ENCODE peak calls at places on chromosomes 16 and 17, in six cellular contexts. X, N, K, A, P and Z are unnamed samples.

GRCh38 chr16:57091990-57092785 is at the start of gene CPNE2:
- DNase-seq in X (peak; percentile 34), N (peak; percentile 72), K (peak; percentile 70), A (peak; percentile 45), P (peak; percentile 45), Z (peak; percentile 48)

GRCh38 chr16:4661661-4662060 is 31.7 kb upstream of the NUDT16L1 start:
- DNase-seq in X (no peak), N (no peak), K (no peak), A (no peak), P (no peak), Z (no peak)

GRCh38 chr17:56305017-56305416 is 151.7 kb downstream of the ANKFN1 start:
- DNase-seq in X (no peak), N (no peak), K (no peak), A (no peak), P (no peak), Z (no peak)

GRCh38 chr16:424033-424622 is 1.3 kb upstream of the RAB11FIP3 start:
- DNase-seq in X (peak; percentile 94), N (no peak), K (peak; percentile 89), A (no peak), P (no peak), Z (no peak)

GRCh38 chr17:68178831-68179230 is 69.0 kb upstream of the AMZ2 start:
- DNase-seq in X (no peak), N (no peak), K (no peak), A (no peak), P (no peak), Z (no peak)

GRCh38 chr17:2151634-2152033 is 96.7 kb downstream of the HIC1 start:
- DNase-seq in X (peak; percentile 34), N (no peak), K (no peak), A (no peak), P (no peak), Z (peak; percentile 71)

GRCh38 chr16:3608069-3608468 is 3.3 kb downstream of the SLX4 start:
- DNase-seq in X (no peak), N (no peak), K (no peak), A (no peak), P (no peak), Z (no peak)

GRCh38 chr17:16406742-16407674 is 8.4 kb upstream of the TRPV2 start:
- DNase-seq in X (no peak), N (peak; percentile 88), K (peak; percentile 37), A (peak; percentile 96), P (peak; percentile 61), Z (no peak)

GRCh38 chr17:45425125-45425983 is 7.3 kb downstream of the ARHGAP27 start:
- DNase-seq in X (peak; percentile 74), N (peak; percentile 82), K (peak; percentile 84), A (peak; percentile 98), P (no peak), Z (peak; percentile 94)

GRCh38 chr17:68302066-68302564 is 10.8 kb downstream of the ARSG start:
- DNase-seq in X (peak; percentile 42), N (no peak), K (no peak), A (no peak), P (no peak), Z (peak; percentile 25)

GRCh38 chr16:11499295-11500089 is 87.2 kb downstream of the LITAF start:
- DNase-seq in X (no peak), N (peak; percentile 52), K (no peak), A (no peak), P (no peak), Z (no peak)

GRCh38 chr16:1772362-1772907 is at the start of gene EME2:
- DNase-seq in X (peak; percentile 33), N (no peak), K (peak; percentile 56), A (no peak), P (peak; percentile 14), Z (no peak)

GRCh38 chr16:87620201-87620495 is 17.8 kb downstream of the JPH3 start:
- DNase-seq in X (no peak), N (no peak), K (no peak), A (peak; percentile 46), P (no peak), Z (no peak)

GRCh38 chr17:35257080-35257701 is 14.3 kb downstream of the SLFN5 start:
- DNase-seq in X (peak; percentile 41), N (no peak), K (no peak), A (no peak), P (no peak), Z (no peak)

GRCh38 chr17:1485748-1486376 is 6.6 kb downstream of the MYO1C start:
- DNase-seq in X (peak; percentile 60), N (peak; percentile 65), K (peak; percentile 86), A (peak; percentile 65), P (no peak), Z (peak; percentile 79)

GRCh38 chr16:55239723-55240122 is 84.3 kb upstream of the IRX6 start:
- DNase-seq in X (no peak), N (no peak), K (no peak), A (no peak), P (no peak), Z (no peak)

GRCh38 chr17:49312722-49313121 is 49.3 kb downstream of the ZNF652 start:
- DNase-seq in X (no peak), N (no peak), K (no peak), A (no peak), P (no peak), Z (no peak)

GRCh38 chr16:10858203-10858602 is 18.8 kb upstream of the CIITA start:
- DNase-seq in X (no peak), N (no peak), K (no peak), A (no peak), P (no peak), Z (no peak)

GRCh38 chr16:4091638-4092037 is 24.6 kb downstream of the ADCY9 start:
- DNase-seq in X (no peak), N (no peak), K (no peak), A (no peak), P (no peak), Z (no peak)

GRCh38 chr16:282491-282890 is 473 bp upstream of the PDIA2 start:
- DNase-seq in X (no peak), N (no peak), K (no peak), A (no peak), P (no peak), Z (no peak)

GRCh38 chr16:50501986-50502615 is 46.1 kb upstream of the NKD1 start:
- DNase-seq in X (no peak), N (no peak), K (no peak), A (no peak), P (no peak), Z (no peak)

GRCh38 chr17:50684288-50684611 is 23.5 kb downstream of the ANKRD40 start:
- DNase-seq in X (no peak), N (no peak), K (no peak), A (no peak), P (no peak), Z (no peak)

GRCh38 chr17:50682441-50682840 is 25.3 kb downstream of the ANKRD40 start:
- DNase-seq in X (no peak), N (no peak), K (no peak), A (no peak), P (no peak), Z (no peak)

GRCh38 chr17:50684612-50685333 is 22.9 kb downstream of the ANKRD40 start:
- DNase-seq in X (no peak), N (no peak), K (no peak), A (no peak), P (no peak), Z (peak; percentile 17)

GRCh38 chr17:50682938-50683337 is 24.8 kb downstream of the ANKRD40 start:
- DNase-seq in X (no peak), N (no peak), K (no peak), A (no peak), P (no peak), Z (no peak)

GRCh38 chr17:50683434-50684287 is 24.1 kb downstream of the ANKRD40 start:
- DNase-seq in X (no peak), N (no peak), K (no peak), A (no peak), P (no peak), Z (no peak)
- H3K4me2 ChIP-seq in X (no peak overlapping the region), N (no peak overlapping the region), K (no peak overlapping the region), A (no peak overlapping the region), P (no peak overlapping the region), Z (no peak overlapping the region)

DNA sequence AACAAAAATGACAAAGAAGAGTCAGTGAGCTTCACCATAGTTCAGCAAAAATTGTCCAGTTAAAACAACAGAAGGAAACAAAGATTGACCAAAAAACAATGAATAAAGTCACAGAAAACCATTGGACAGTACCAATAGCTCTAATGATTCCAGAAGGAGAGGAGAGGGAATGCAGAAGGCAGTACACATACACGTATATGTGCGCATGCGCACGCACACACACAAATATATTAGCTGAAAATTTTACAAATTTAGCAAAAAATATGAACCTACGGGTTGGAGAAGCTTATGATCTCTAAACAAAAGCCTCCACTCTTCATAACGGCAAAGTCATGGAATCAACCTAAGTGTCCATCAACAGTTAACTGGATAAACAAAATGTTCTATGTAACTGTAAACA is 120.3 kb upstream of the MON1B start:
- DNase-seq in X (no peak), N (no peak), K (no peak), A (no peak), P (no peak), Z (no peak)
- H4K91ac ChIP-seq in X (no peak overlapping the region), N (no peak overlapping the region), K (no peak overlapping the region), A (no peak overlapping the region), P (no peak overlapping the region), Z (no peak overlapping the region)

DNA sequence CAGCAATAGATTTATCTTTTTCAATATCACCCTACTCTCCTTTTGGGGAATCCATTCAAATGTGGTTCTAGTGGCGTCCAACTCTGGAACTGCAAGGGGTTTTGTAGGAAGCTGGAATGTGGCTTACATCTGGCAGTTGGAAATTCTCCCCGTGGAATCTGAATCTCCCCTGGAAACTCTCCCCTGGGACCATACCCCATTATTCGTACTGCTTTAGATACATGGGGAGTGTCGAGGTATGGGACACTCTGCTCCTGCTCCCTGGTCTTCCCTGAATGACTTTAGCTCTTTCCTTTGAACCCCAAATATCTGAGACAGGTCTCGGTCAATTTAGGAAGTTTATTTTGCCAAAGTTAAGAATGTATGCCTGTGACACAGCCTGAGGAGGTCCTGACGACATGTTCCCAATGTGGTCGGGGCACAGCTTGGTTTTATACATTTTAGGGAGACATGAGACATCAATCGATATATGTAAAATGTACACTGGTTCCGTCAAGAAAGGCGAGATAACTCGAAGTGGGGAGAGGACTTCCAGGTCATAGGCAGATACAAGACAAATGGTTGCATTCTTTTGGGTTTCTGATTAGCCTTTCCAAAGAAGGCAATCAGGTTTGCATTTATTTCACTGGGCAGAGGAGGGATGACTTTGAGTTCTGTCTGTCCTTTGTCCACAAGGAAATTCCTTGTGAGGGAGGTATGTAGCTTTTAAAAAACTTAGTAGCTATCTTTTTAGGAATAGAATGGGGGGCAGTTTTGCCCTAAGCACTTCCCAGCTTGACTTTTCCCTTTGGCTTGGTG is 89.1 kb upstream of the CORO6 start:
- DNase-seq in X (no peak), N (no peak), K (no peak), A (no peak), P (no peak), Z (peak; percentile 76)
- H3K4me2 ChIP-seq in X (no peak overlapping the region), N (no peak overlapping the region), K (no peak overlapping the region), A (no peak overlapping the region), P (no peak overlapping the region), Z (peak overlapping the region; percentile 24)

GRCh38 chr17:42488032-42488431 is 29.4 kb downstream of the ATP6V0A1 start:
- DNase-seq in X (no peak), N (no peak), K (no peak), A (no peak), P (no peak), Z (no peak)

GRCh38 chr17:42484304-42484703 is 25.6 kb downstream of the ATP6V0A1 start:
- DNase-seq in X (no peak), N (no peak), K (no peak), A (no peak), P (no peak), Z (no peak)

DNA sequence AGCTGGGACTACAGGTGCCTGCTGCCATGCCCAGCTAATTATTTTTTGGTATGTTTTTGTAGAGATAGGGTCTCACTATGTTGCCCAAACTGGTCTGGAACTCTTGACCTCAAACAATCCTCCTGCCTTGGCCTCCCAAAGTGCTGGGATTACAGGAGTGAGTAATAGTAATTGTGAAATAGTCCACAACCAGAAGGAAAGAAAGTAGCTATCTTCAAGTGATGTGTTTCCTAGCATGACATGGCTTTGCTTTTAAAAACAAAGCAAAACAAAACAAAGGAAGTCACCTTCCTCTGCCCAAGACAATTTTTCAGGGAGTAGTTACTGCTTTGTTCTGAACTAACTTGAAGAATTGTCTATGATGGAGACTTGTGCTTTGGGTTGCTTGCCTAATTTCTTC is 27.0 kb downstream of the ATP6V0A1 start:
- DNase-seq in X (no peak), N (no peak), K (peak; percentile 26), A (no peak), P (no peak), Z (no peak)
- H4K91ac ChIP-seq in X (no peak overlapping the region), N (no peak overlapping the region), K (no peak overlapping the region), A (no peak overlapping the region), P (no peak overlapping the region), Z (no peak overlapping the region)